ENCODE peak calls at places on chromosomes 3 and 15, in ten cellular contexts. J is HFF-Myc, O is upper lobe of left lung, C is endothelial cell, B is RWPE1, Y is BJ, Q is AG04450, I is endothelial cell of umbilical vein, T is retinal pigment epithelial cell, R is fibroblast of lung. D is an unnamed sample.

GRCh38 chr3:161149529-161149928 is 44.4 kb upstream of the B3GALNT1 start:
- DNase-seq in J (no peak), O (no peak), C (no peak), B (no peak), Y (no peak), Q (no peak), I (no peak), T (no peak), R (peak; percentile 82), D (peak; percentile 42)

GRCh38 chr15:41435037-41435786 is 18.3 kb downstream of the RTF1 start:
- DNase-seq in J (no peak), O (no peak), C (no peak), B (no peak), Y (no peak), Q (no peak), I (no peak), T (no peak), R (no peak), D (no peak)

GRCh38 chr15:34043391-34043790 is 4.4 kb upstream of the AVEN start:
- DNase-seq in J (no peak), O (no peak), C (no peak), B (no peak), Y (no peak), Q (no peak), I (no peak), T (no peak), R (no peak), D (peak; percentile 31)

GRCh38 chr15:83106994-83107840 is at the start of gene TM6SF1:
- DNase-seq in J (no peak), O (peak; percentile 90), C (peak; percentile 42), B (no peak), Y (no peak), Q (no peak), I (peak; percentile 45), T (no peak), R (no peak), D (no peak)

GRCh38 chr3:111681705-111682426 is 86.7 kb upstream of the ZBED2 start:
- DNase-seq in J (no peak), O (no peak), C (no peak), B (no peak), Y (no peak), Q (no peak), I (no peak), T (no peak), R (peak; percentile 40), D (no peak)

GRCh38 chr3:172051957-172052354 is 12.6 kb downstream of the FNDC3B start:
- DNase-seq in J (no peak), O (no peak), C (no peak), B (no peak), Y (no peak), Q (no peak), I (no peak), T (no peak), R (no peak), D (no peak)

GRCh38 chr3:164522073-164522763 is 556.1 kb downstream of the SI start:
- DNase-seq in J (no peak), O (peak; percentile 15), C (no peak), B (no peak), Y (no peak), Q (no peak), I (no peak), T (no peak), R (no peak), D (no peak)

GRCh38 chr3:187773963-187774789 is 28.9 kb upstream of the BCL6 start:
- DNase-seq in J (no peak), O (no peak), C (no peak), B (no peak), Y (no peak), Q (no peak), I (no peak), T (no peak), R (no peak), D (no peak)

GRCh38 chr15:49718846-49719245 is 98.0 kb downstream of the DTWD1 start:
- DNase-seq in J (no peak), O (no peak), C (no peak), B (no peak), Y (no peak), Q (no peak), I (no peak), T (no peak), R (no peak), D (no peak)

GRCh38 chr15:56524915-56525314 is 60.0 kb upstream of the MNS1 start:
- DNase-seq in J (peak; percentile 10), O (no peak), C (no peak), B (no peak), Y (no peak), Q (peak; percentile 20), I (no peak), T (no peak), R (peak; percentile 71), D (peak; percentile 5)

GRCh38 chr15:62807539-62808130 is 234.9 kb upstream of the TPM1 start:
- DNase-seq in J (no peak), O (no peak), C (no peak), B (no peak), Y (no peak), Q (no peak), I (no peak), T (no peak), R (no peak), D (no peak)

GRCh38 chr3:72340056-72340455 is 508.2 kb downstream of the SHQ1 start:
- DNase-seq in J (no peak), O (peak; percentile 42), C (no peak), B (no peak), Y (no peak), Q (no peak), I (no peak), T (no peak), R (no peak), D (no peak)

GRCh38 chr15:90870354-90871096 is 2.1 kb downstream of the FURIN start:
- DNase-seq in J (no peak), O (no peak), C (no peak), B (no peak), Y (no peak), Q (no peak), I (peak; percentile 58), T (no peak), R (peak; percentile 50), D (peak; percentile 48)

GRCh38 chr3:127764841-127765362 is 57.4 kb downstream of the MGLL start:
- DNase-seq in J (no peak), O (no peak), C (no peak), B (no peak), Y (peak; percentile 30), Q (no peak), I (no peak), T (no peak), R (peak; percentile 73), D (no peak)

GRCh38 chr3:100069472-100069871 is 44.8 kb downstream of the FILIP1L start:
- DNase-seq in J (no peak), O (no peak), C (no peak), B (no peak), Y (no peak), Q (no peak), I (peak; percentile 75), T (no peak), R (no peak), D (no peak)

GRCh38 chr3:71245052-71245488 is 338.5 kb downstream of the FOXP1 start:
- DNase-seq in J (no peak), O (no peak), C (no peak), B (no peak), Y (peak; percentile 19), Q (peak; percentile 74), I (peak; percentile 80), T (no peak), R (peak; percentile 50), D (peak; percentile 83)

GRCh38 chr3:169929830-169930519 is 18.6 kb downstream of the SAMD7 start:
- DNase-seq in J (no peak), O (no peak), C (no peak), B (no peak), Y (no peak), Q (no peak), I (no peak), T (no peak), R (no peak), D (no peak)
- TF ChIP-seq CTCF in J (no peak), O (no peak), C (no peak), B (no peak), Y (no peak), Q (no peak), I (no peak), T (no peak), R (no peak), D (no peak)

GRCh38 chr3:42600958-42601675 is 631 bp downstream of the NKTR start:
- DNase-seq in J (peak; percentile 16), O (no peak), C (peak; percentile 72), B (peak; percentile 53), Y (peak; percentile 25), Q (peak; percentile 33), I (peak; percentile 68), T (no peak), R (peak; percentile 77), D (peak; percentile 70)
- TF ChIP-seq CTCF in J (no peak), O (peak; percentile 13), C (peak; percentile 18), B (no peak), Y (peak; percentile 26), Q (peak; percentile 2), I (no peak), T (peak; percentile 4), R (peak; percentile 15), D (peak; percentile 24)

DNA sequence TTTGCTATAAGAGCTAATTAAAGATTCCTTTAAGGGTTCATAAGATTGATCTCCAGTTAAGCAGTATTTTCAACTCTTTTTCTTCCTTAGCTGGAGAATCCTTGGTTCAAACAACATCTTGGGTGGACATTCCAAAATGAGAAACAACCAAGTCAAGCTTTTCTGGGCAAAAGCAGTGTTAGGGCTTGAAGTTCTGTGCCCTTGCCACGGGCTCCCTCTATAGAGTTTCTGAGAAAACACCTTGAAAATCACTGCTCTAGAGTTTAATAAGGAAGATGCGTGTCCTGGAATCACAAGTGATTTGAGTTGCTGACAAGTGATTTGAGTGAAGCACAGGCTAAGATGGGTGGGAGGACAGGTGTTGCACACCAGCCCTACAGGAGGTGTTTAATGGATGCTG is 128.9 kb downstream of the SLCO3A1 start:
- DNase-seq in J (no peak), O (no peak), C (no peak), B (no peak), Y (no peak), Q (no peak), I (no peak), T (no peak), R (no peak), D (no peak)
- TF ChIP-seq CTCF in J (no peak), O (no peak), C (no peak), B (no peak), Y (peak; percentile 34), Q (peak; percentile 42), I (no peak), T (no peak), R (peak; percentile 7), D (no peak)

DNA sequence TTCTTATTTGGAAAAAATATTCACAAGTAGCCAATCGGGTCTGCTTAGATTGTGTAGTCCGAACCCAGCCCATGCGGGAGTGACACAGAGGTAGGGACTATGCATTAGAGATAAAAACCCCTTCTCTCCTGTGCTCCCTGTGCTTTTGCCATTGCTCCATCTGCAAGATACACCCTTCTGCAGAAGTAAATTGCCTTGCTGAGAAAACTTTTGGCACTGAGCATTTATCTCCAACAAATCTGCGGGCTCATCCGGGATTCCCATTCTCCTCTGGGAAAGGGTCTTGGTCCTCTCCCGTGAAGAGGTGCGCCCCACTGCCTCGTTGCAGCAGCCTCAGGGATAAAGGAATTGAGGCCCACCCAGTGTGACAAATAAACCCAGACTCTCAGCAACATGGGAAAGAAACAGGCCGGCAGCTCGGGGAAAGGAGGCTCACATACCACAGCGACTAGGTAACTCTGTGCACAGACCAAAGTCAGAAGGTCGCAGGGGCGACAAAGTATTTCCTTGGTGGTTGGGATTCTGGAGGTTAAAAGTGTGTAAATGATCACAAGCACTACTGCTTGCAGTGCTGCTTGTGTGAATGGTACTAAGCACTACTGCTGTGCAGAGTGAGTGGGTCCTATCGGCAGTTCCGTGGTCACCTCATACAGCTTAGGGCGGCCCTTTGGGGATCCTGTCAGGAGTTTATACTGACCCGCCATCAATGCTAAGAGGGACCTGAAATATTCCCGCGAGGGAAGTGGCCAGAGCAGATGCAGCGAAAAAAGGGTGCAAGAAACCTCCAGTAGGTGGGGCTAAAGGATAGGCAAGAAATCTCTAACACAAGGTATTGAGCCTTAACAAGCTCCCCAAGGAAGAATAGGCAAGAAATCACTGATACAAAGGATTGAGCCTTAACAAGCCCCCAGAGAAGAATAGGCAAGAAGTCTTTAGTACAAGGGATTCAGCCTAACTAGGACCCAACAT is 54.3 kb downstream of the GSK3B start:
- DNase-seq in J (no peak), O (no peak), C (no peak), B (no peak), Y (no peak), Q (no peak), I (no peak), T (no peak), R (no peak), D (peak; percentile 18)
- TF ChIP-seq CTCF in J (peak; percentile 27), O (no peak), C (no peak), B (no peak), Y (no peak), Q (no peak), I (no peak), T (peak; percentile 10), R (no peak), D (no peak)

D was measured in cardiac fibroblast.